ENCODE peak calls at places on chromosomes 2 and 18, in eight cellular contexts. P is spleen, D is BJ, I is cardiac muscle cell, H is GM06990, S is lower lobe of right lung, N is astrocyte of the spinal cord, A is neural progenitor cell. T is an unnamed sample.

GRCh38 chr2:133652407-133652806 is 84.1 kb upstream of the NCKAP5 start:
- DNase-seq in S (no peak), I (no peak), D (no peak), N (peak; percentile 56), H (no peak), P (no peak), A (no peak), T (peak; percentile 38)

GRCh38 chr2:135048122-135048521 is 875 bp upstream of the MAP3K19 start:
- DNase-seq in D (no peak), I (no peak), N (no peak), A (no peak), P (no peak), S (no peak), H (no peak), T (no peak)

GRCh38 chr18:46051731-46052461 is 20.2 kb downstream of the PSTPIP2 start:
- DNase-seq in H (no peak), S (no peak), P (no peak), A (no peak), N (peak; percentile 50), I (no peak), D (peak; percentile 36), T (peak; percentile 68)

GRCh38 chr18:48227206-48227605 is 182.0 kb downstream of the ZBTB7C start:
- DNase-seq in D (no peak), S (no peak), I (no peak), P (no peak), H (no peak), A (no peak), N (no peak), T (peak; percentile 11)

GRCh38 chr2:25672500-25673169 is 742 bp downstream of the DTNB start:
- DNase-seq in A (peak; percentile 84), D (no peak), H (peak; percentile 71), P (peak; percentile 93), N (peak; percentile 40), S (peak; percentile 80), I (no peak), T (peak; percentile 55)

GRCh38 chr18:76487076-76487475 is 8.0 kb downstream of the ZNF516 start:
- DNase-seq in S (no peak), N (no peak), I (no peak), A (no peak), D (no peak), P (no peak), H (no peak), T (peak; percentile 50)

GRCh38 chr2:217650716-217651360 is 352.0 kb downstream of the TNS1 start:
- DNase-seq in P (no peak), A (peak; percentile 83), I (peak; percentile 73), H (peak; percentile 2), N (peak; percentile 56), S (no peak), D (no peak), T (peak; percentile 69)

GRCh38 chr18:28189400-28190239 is 12.7 kb upstream of the CDH2 start:
- DNase-seq in D (no peak), N (peak; percentile 76), S (no peak), H (no peak), P (no peak), I (peak; percentile 29), A (peak; percentile 45), T (peak; percentile 88)

GRCh38 chr2:131045925-131046579 is 47.2 kb downstream of the FAM168B start:
- DNase-seq in D (no peak), I (no peak), N (no peak), A (no peak), P (no peak), S (peak; percentile 42), H (no peak), T (no peak)

GRCh38 chr18:35671952-35672603 is 90.5 kb downstream of the GALNT1 start:
- DNase-seq in A (no peak), P (no peak), S (no peak), D (no peak), N (peak; percentile 11), I (no peak), H (no peak), T (peak; percentile 8)

GRCh38 chr18:24792164-24792563 is 331.7 kb downstream of the HRH4 start:
- DNase-seq in D (peak; percentile 8), H (no peak), I (peak; percentile 74), A (peak; percentile 59), N (no peak), P (no peak), S (no peak), T (no peak)

GRCh38 chr2:11925295-11925694 is 178.9 kb downstream of the LPIN1 start:
- DNase-seq in H (no peak), P (no peak), I (no peak), A (no peak), N (no peak), D (no peak), S (no peak), T (no peak)

GRCh38 chr2:203730076-203730729 is 23.8 kb downstream of the CD28 start:
- DNase-seq in H (no peak), N (peak; percentile 22), D (no peak), A (no peak), S (no peak), P (no peak), I (no peak), T (peak; percentile 23)

GRCh38 chr2:45823723-45824206 is 172.3 kb downstream of the PRKCE start:
- DNase-seq in H (no peak), I (no peak), S (peak; percentile 78), P (no peak), D (no peak), N (no peak), A (peak; percentile 34), T (peak; percentile 29)

GRCh38 chr2:163471947-163472346 is 263.9 kb downstream of the FIGN start:
- DNase-seq in D (no peak), A (peak; percentile 37), H (no peak), S (no peak), N (peak; percentile 40), P (no peak), I (peak; percentile 47), T (peak; percentile 56)

GRCh38 chr2:148874868-148875341 is at the start of gene KIF5C:
- DNase-seq in P (peak; percentile 95), N (peak; percentile 83), I (peak; percentile 92), D (no peak), H (peak; percentile 91), A (peak; percentile 96), S (peak; percentile 80), T (peak; percentile 74)

GRCh38 chr2:200077838-200078237 is 122.5 kb downstream of the MAIP1 start:
- DNase-seq in H (no peak), A (no peak), P (no peak), I (no peak), D (no peak), S (no peak), N (peak; percentile 40), T (no peak)

GRCh38 chr2:73987109-73987947 is 2.6 kb downstream of the TET3 start:
- DNase-seq in I (peak; percentile 42), A (peak; percentile 54), N (peak; percentile 56), H (no peak), P (peak; percentile 85), D (no peak), S (peak; percentile 74), T (peak; percentile 64)
- TF ChIP-seq CTCF in I (peak; percentile 41), A (no peak), N (peak; percentile 53), H (peak; percentile 23), P (no peak), D (peak; percentile 46), S (peak; percentile 50), T (no peak)

GRCh38 chr2:210225461-210225798 is 183 bp upstream of the ACADL start:
- DNase-seq in S (no peak), D (no peak), H (no peak), N (peak; percentile 30), I (no peak), A (no peak), P (no peak), T (peak; percentile 26)
- H3K4me3 ChIP-seq in S (peak overlapping the region; percentile 62), D (peak overlapping the region; percentile 40), H (no peak overlapping the region), N (peak overlapping the region; percentile 55), I (peak overlapping the region; percentile 56), A (peak overlapping the region; percentile 60), P (peak overlapping the region; percentile 27), T (peak overlapping the region; percentile 52)

DNA sequence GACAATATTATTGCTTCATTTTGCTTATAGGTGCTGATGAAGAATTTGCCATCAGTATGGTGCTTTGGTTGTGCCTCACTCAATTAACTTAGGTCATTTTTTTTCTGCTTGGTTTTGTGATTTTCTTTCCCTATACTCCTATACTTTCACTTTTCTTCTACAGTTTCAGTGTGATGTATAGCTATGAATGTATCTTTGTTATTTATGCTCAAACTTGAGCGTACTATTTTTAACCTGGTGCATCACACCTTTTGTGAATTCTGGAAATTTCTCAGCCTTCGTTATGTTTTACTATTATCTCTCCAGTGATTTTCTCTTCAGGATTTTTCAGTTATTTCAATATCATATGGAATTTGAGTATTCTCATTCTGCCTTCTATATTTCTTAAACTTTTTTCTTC is 2035.3 kb upstream of the LRRTM1 start:
- DNase-seq in I (no peak), S (no peak), D (no peak), H (no peak), P (no peak), A (no peak), N (no peak), T (no peak)
- TF ChIP-seq CTCF in I (no peak), S (no peak), D (no peak), H (no peak), P (no peak), A (no peak), N (no peak), T (no peak)

DNA sequence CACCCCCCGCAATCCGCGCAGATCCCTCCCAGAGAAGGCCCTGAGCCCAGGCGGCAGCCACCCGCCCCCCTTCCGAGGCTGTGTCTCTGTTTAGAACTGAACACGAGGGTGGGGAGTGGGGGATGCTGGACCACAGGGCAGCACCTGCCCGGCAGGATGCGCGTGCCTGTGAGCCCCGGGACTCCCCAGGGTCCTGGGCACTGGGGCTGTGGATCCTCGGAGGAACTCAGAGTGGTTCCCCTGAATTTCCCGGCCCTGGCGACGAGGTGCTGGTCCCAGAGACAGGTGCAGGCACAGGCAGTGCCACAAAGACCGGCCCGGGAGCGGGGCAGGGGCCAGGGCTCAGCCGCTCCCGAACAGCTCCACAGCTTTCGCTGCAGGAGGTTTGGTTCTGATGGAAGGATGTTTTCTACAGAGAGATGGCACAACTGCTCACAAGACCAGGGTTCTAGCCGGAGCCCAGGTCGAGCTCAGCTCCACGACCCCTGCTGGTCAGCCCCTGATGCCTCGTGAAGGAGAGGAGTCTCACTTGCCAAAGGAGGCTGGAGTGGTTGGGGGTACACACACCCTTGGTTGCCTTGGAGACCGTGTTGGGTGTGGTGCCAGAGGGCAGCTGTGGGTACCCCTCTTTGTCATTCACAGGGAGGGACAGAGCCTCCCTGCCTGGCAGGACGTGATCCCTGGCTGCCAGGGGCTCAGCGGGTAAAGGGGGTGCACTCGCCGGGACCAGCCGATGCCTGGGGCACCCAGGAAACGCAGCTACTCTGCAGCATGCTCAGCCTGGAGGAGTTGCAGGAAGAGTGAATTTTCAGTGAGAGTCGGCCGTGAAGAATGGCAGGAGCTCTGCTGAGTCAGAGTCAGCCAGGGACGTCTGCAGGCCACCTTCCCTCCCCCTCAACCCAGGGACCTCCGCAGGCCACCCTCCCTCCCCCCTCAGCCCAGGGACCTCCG is 4.4 kb upstream of the NEU4 start:
- DNase-seq in P (peak; percentile 75), H (peak; percentile 65), N (no peak), S (peak; percentile 45), A (no peak), I (no peak), D (no peak), T (peak; percentile 38)
- H3K4me3 ChIP-seq in P (peak overlapping the region; percentile 43), H (no peak overlapping the region), N (no peak overlapping the region), S (peak overlapping the region; percentile 43), A (no peak overlapping the region), I (no peak overlapping the region), D (no peak overlapping the region), T (peak overlapping the region; percentile 45)